ENCODE peak calls at places on chromosomes 7 and 10, in six cellular contexts. One of them, this sample, is unnamed.

GRCh38 chr7:116628971-116629586 is 42.9 kb upstream of the MET start:
- ATAC-seq in lung: no peak
- ATAC-seq in T-cell: no peak
- ATAC-seq in RWPE2: peak
- ATAC-seq in A549: peak
- ATAC-seq in left cardiac atrium: peak
- ATAC-seq in this sample: peak

GRCh38 chr10:21832751-21833150 is 170.8 kb downstream of the DNAJC1 start:
- ATAC-seq in lung: no peak
- ATAC-seq in T-cell: no peak
- ATAC-seq in RWPE2: no peak
- ATAC-seq in A549: no peak
- ATAC-seq in left cardiac atrium: no peak
- ATAC-seq in this sample: no peak

GRCh38 chr10:106958591-106959328 is 205.7 kb downstream of the SORCS1 start:
- ATAC-seq in lung: no peak
- ATAC-seq in T-cell: no peak
- ATAC-seq in RWPE2: no peak
- ATAC-seq in A549: no peak
- ATAC-seq in left cardiac atrium: no peak
- ATAC-seq in this sample: no peak

GRCh38 chr7:19488056-19488455 is 220.8 kb downstream of the POLR1F start:
- ATAC-seq in lung: no peak
- ATAC-seq in T-cell: no peak
- ATAC-seq in RWPE2: no peak
- ATAC-seq in A549: no peak
- ATAC-seq in left cardiac atrium: no peak
- ATAC-seq in this sample: no peak

GRCh38 chr10:122822973-122823690 is 22.5 kb downstream of the CUZD1 start:
- ATAC-seq in lung: no peak
- ATAC-seq in T-cell: no peak
- ATAC-seq in RWPE2: no peak
- ATAC-seq in A549: peak
- ATAC-seq in left cardiac atrium: no peak
- ATAC-seq in this sample: no peak

GRCh38 chr10:13328126-13328525 is 20.0 kb downstream of the SEPHS1 start:
- ATAC-seq in lung: no peak
- ATAC-seq in T-cell: no peak
- ATAC-seq in RWPE2: no peak
- ATAC-seq in A549: no peak
- ATAC-seq in left cardiac atrium: no peak
- ATAC-seq in this sample: no peak

GRCh38 chr7:92835851-92836488 is 403 bp downstream of the CDK6 start:
- ATAC-seq in lung: no peak
- ATAC-seq in T-cell: peak
- ATAC-seq in RWPE2: no peak
- ATAC-seq in A549: no peak
- ATAC-seq in left cardiac atrium: peak
- ATAC-seq in this sample: no peak

GRCh38 chr7:17463511-17464085 is 165.1 kb downstream of the AHR start:
- ATAC-seq in lung: no peak
- ATAC-seq in T-cell: peak
- ATAC-seq in RWPE2: no peak
- ATAC-seq in A549: no peak
- ATAC-seq in left cardiac atrium: no peak
- ATAC-seq in this sample: no peak

GRCh38 chr7:3923307-3923918 is 622.4 kb downstream of the SDK1 start:
- ATAC-seq in lung: peak
- ATAC-seq in T-cell: no peak
- ATAC-seq in RWPE2: no peak
- ATAC-seq in A549: no peak
- ATAC-seq in left cardiac atrium: no peak
- ATAC-seq in this sample: no peak

GRCh38 chr7:110483553-110483952 is 607.4 kb upstream of the LRRN3 start:
- ATAC-seq in lung: no peak
- ATAC-seq in T-cell: no peak
- ATAC-seq in RWPE2: no peak
- ATAC-seq in A549: no peak
- ATAC-seq in left cardiac atrium: no peak
- ATAC-seq in this sample: no peak

GRCh38 chr10:73743327-73743904 is 756 bp upstream of the SEC24C start:
- ATAC-seq in lung: no peak
- ATAC-seq in T-cell: no peak
- ATAC-seq in RWPE2: no peak
- ATAC-seq in A549: no peak
- ATAC-seq in left cardiac atrium: no peak
- ATAC-seq in this sample: no peak

This sample was measured in esophagus mucosa.